ENCODE peak calls at places on chromosomes 16 and 17, in ten cellular contexts. E is PC-3; J is thoracic aorta; F is A673; T is CD8-positive, alpha-beta T cell; X is mucosa of descending colon; C is neuronal stem cell; Y is aorta; V is heart right ventricle; S is GM23338. H is an unnamed sample.

GRCh38 chr17:71188811-71189492 is 931.9 kb upstream of the SOX9 start:
- DNase-seq in E (peak), J (no peak), F (no peak), T (no peak), X (no peak), C (no peak), Y (no peak), V (no peak), S (no peak), H (no peak)

GRCh38 chr17:45902892-45903346 is 8.6 kb downstream of the MAPT start:
- DNase-seq in E (peak), J (no peak), F (no peak), T (no peak), X (no peak), C (no peak), Y (no peak), V (no peak), S (no peak), H (no peak)

GRCh38 chr17:58153046-58153445 is 4.9 kb downstream of the OR4D1 start:
- DNase-seq in E (no peak), J (no peak), F (no peak), T (peak), X (no peak), C (no peak), Y (no peak), V (no peak), S (no peak), H (no peak)

GRCh38 chr17:34451313-34451712 is 88.3 kb upstream of the CCL1 start:
- DNase-seq in E (no peak), J (no peak), F (no peak), T (no peak), X (no peak), C (no peak), Y (no peak), V (no peak), S (peak), H (no peak)

GRCh38 chr17:52986056-52986662 is 827.6 kb upstream of the CA10 start:
- DNase-seq in E (no peak), J (no peak), F (no peak), T (no peak), X (no peak), C (no peak), Y (no peak), V (no peak), S (no peak), H (no peak)

GRCh38 chr16:4392382-4393242 is 21.0 kb downstream of the VASN start:
- DNase-seq in E (no peak), J (no peak), F (peak), T (no peak), X (no peak), C (no peak), Y (peak), V (no peak), S (peak), H (no peak)

GRCh38 chr17:75697651-75698291 is 23.5 kb upstream of the ITGB4 start:
- DNase-seq in E (no peak), J (no peak), F (no peak), T (no peak), X (peak), C (no peak), Y (no peak), V (no peak), S (no peak), H (peak)

GRCh38 chr16:2205104-2205966 is at the start of gene MLST8:
- DNase-seq in E (peak), J (peak), F (peak), T (peak), X (peak), C (peak), Y (peak), V (peak), S (peak), H (peak)

GRCh38 chr17:73824321-73824720 is 180.1 kb upstream of the SDK2 start:
- DNase-seq in E (no peak), J (no peak), F (no peak), T (no peak), X (no peak), C (no peak), Y (no peak), V (no peak), S (no peak), H (no peak)

GRCh38 chr17:12463102-12463501 is 202.6 kb upstream of the MYOCD start:
- DNase-seq in E (no peak), J (peak), F (no peak), T (no peak), X (no peak), C (no peak), Y (no peak), V (no peak), S (no peak), H (no peak)

GRCh38 chr16:637081-638018 is 1.2 kb upstream of the METTL26 start:
- DNase-seq in E (peak), J (peak), F (no peak), T (no peak), X (peak), C (no peak), Y (peak), V (peak), S (peak), H (peak)

GRCh38 chr16:30985401-30986128 is 558 bp downstream of the HSD3B7 start:
- DNase-seq in E (peak), J (no peak), F (no peak), T (no peak), X (peak), C (no peak), Y (peak), V (no peak), S (peak), H (peak)

GRCh38 chr17:55588446-55588845 is 77.2 kb upstream of the SMIM36 start:
- DNase-seq in E (peak), J (no peak), F (no peak), T (no peak), X (no peak), C (no peak), Y (no peak), V (no peak), S (no peak), H (no peak)

GRCh38 chr17:68289936-68290267 is 1.0 kb downstream of the SLC16A6 start:
- DNase-seq in E (peak), J (no peak), F (no peak), T (no peak), X (no peak), C (no peak), Y (no peak), V (no peak), S (no peak), H (no peak)
- H3K4me3 ChIP-seq in E (peak), J (peak), F (peak), T (peak), X (no peak), C (peak), Y (no peak), V (no peak), S (peak), H (no peak)

GRCh38 chr17:36856921-36857381 is 80.3 kb upstream of the LHX1 start:
- DNase-seq in E (no peak), J (no peak), F (no peak), T (no peak), X (no peak), C (no peak), Y (no peak), V (no peak), S (no peak), H (no peak)

GRCh38 chr17:36859701-36860100 is 77.6 kb upstream of the LHX1 start:
- DNase-seq in E (no peak), J (no peak), F (no peak), T (no peak), X (no peak), C (no peak), Y (no peak), V (no peak), S (no peak), H (no peak)

GRCh38 chr17:36857698-36858097 is 79.6 kb upstream of the LHX1 start:
- DNase-seq in E (no peak), J (no peak), F (no peak), T (no peak), X (no peak), C (no peak), Y (no peak), V (no peak), S (no peak), H (no peak)

GRCh38 chr17:36858119-36859002 is 78.9 kb upstream of the LHX1 start:
- DNase-seq in E (peak), J (no peak), F (no peak), T (no peak), X (no peak), C (no peak), Y (no peak), V (no peak), S (no peak), H (no peak)

GRCh38 chr17:36859003-36859300 is 78.3 kb upstream of the LHX1 start:
- DNase-seq in E (no peak), J (no peak), F (no peak), T (no peak), X (no peak), C (no peak), Y (no peak), V (no peak), S (no peak), H (no peak)
- H3K4me3 ChIP-seq in E (no peak), J (no peak), F (no peak), T (no peak), X (no peak), C (no peak), Y (no peak), V (no peak), S (no peak), H (no peak)

DNA sequence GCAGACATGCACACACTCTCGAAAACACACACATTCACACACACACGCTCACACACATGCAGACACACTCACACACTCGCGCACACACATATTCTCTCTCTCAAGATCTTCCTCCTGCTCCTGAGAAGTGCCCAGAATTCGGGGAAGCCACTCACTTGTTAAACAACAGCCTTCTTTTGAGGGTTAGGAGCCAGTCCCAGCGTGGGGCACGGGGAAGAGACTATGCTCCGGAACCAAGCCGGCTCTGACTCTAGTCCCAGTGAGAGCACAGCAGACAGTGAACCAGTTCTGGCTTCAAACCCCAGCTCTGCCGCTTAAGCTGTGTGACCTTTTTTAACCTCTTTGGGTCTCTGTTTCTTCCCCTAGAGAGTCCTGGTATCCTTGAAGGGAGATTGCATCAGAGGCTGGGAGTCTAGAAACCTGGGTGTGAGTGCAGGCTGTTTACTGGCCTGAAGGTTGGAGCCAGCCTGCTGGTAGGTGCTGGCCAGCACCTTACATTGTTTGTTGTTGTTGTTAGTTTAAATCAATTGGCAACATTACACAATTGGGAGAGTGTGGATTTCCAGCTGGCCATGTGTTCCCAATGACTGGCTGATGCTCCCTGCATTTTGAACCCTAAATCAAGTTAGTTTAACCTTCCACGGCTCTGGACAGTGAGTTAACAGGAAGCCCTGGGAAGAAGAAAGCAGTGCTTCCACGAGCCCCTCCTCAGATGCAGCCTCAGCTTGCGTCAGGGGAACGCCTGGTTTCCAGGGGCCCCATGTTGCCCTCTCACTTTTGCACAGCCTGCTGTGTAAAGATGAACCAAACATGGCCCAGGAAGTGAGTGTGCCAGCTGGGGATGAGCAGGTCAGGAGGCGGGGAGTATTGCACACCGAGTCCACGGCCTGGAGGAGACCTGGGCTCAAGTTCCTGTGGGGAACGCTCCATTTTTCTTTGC is 71.6 kb downstream of the GAS7 start:
- DNase-seq in E (no peak), J (no peak), F (no peak), T (no peak), X (no peak), C (no peak), Y (no peak), V (no peak), S (peak), H (no peak)
- H3K4me3 ChIP-seq in E (no peak), J (no peak), F (no peak), T (no peak), X (no peak), C (no peak), Y (no peak), V (no peak), S (no peak), H (no peak)

DNA sequence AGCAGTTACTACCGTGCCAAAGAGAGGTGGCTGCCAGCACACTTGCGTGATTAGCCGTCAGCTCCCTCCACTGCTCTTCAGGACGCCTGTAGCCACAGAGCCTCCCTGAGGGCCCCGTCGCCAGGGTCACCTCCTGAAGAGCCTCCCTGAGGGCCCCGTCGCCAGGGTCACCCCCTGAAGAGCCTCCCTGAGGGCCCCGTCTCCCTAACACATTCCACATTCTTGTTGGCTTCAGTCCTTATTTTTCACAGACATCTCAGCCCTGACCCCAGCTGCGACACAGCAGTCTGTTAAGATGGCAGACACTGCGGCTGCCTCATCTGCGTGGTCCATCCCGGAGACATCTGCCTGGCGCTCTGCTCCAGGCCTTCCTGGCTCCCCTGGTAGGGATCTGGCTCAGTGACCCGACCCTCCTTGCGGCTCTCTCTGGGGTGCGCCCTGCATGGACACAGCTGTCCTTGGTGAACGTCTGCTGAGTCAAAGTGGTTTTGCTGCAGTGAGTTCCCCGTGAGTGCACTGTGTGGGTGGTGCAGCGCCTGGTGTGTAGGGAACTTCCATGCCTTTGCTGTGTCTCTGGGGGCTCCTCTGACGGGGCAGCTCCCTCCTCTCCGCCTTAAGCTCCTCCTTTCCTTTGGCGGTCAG is 11.4 kb downstream of the ACSF3 start:
- DNase-seq in E (no peak), J (no peak), F (no peak), T (no peak), X (no peak), C (no peak), Y (peak), V (no peak), S (no peak), H (no peak)
- H3K4me3 ChIP-seq in E (no peak), J (no peak), F (no peak), T (no peak), X (no peak), C (no peak), Y (no peak), V (no peak), S (no peak), H (no peak)

GRCh38 chr16:86761117-86761971 is 183.0 kb downstream of the FOXL1 start:
- DNase-seq in E (peak), J (peak), F (peak), T (peak), X (peak), C (peak), Y (peak), V (peak), S (peak), H (no peak)
- H3K4me3 ChIP-seq in E (no peak), J (peak), F (peak), T (no peak), X (no peak), C (no peak), Y (no peak), V (no peak), S (peak), H (no peak)

GRCh38 chr16:58850627-58851024 is 116.5 kb upstream of the GOT2 start:
- DNase-seq in E (no peak), J (no peak), F (no peak), T (no peak), X (no peak), C (no peak), Y (no peak), V (no peak), S (no peak), H (no peak)

GRCh38 chr16:58859958-58860669 is 126.0 kb upstream of the GOT2 start:
- DNase-seq in E (no peak), J (no peak), F (no peak), T (no peak), X (no peak), C (no peak), Y (no peak), V (no peak), S (no peak), H (no peak)

GRCh38 chr16:58853830-58854229 is 119.7 kb upstream of the GOT2 start:
- DNase-seq in E (no peak), J (no peak), F (no peak), T (no peak), X (no peak), C (no peak), Y (no peak), V (no peak), S (no peak), H (no peak)

GRCh38 chr16:58854392-58854791 is 120.3 kb upstream of the GOT2 start:
- DNase-seq in E (no peak), J (no peak), F (no peak), T (no peak), X (no peak), C (no peak), Y (no peak), V (no peak), S (no peak), H (no peak)

GRCh38 chr16:58855291-58855823 is 121.2 kb upstream of the GOT2 start:
- DNase-seq in E (no peak), J (no peak), F (no peak), T (no peak), X (no peak), C (peak), Y (no peak), V (no peak), S (no peak), H (no peak)
- H3K4me3 ChIP-seq in E (no peak), J (no peak), F (no peak), T (no peak), X (no peak), C (no peak), Y (no peak), V (no peak), S (no peak), H (no peak)

DNA sequence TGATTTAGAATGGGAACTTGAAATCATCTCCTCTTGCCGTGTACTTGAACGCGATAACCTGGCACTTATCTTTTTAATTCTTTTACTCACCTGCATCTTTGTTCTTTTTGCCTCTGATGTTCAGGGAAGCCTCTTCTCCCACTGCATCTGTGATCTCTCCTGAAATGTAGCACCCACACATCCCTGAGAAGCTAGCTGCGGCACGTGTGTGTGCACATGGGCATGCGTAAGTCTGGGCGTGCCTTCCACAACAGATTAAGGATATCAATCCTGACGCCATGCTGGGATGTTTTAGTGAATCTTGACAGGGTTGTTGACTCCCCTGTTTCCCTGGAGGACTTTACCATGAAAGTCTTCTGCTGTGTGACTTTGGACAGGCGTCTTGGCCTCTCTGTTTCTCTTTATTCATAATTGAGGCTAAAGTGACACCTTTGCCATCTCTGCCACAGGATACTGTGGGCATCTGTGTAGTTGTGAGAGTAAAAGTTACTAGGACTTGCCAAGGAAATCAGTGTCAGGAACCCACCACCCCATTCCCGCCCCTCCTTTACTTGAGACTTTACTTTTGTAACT is 20.5 kb downstream of the IL4R start:
- DNase-seq in E (no peak), J (no peak), F (no peak), T (no peak), X (no peak), C (no peak), Y (no peak), V (no peak), S (no peak), H (no peak)
- H3K4me3 ChIP-seq in E (no peak), J (no peak), F (no peak), T (no peak), X (no peak), C (no peak), Y (no peak), V (no peak), S (no peak), H (no peak)

GRCh38 chr17:7782237-7782636 is 51.8 kb upstream of the KDM6B start:
- DNase-seq in E (peak), J (no peak), F (no peak), T (no peak), X (no peak), C (no peak), Y (no peak), V (no peak), S (no peak), H (no peak)
- H3K4me3 ChIP-seq in E (no peak), J (no peak), F (no peak), T (no peak), X (no peak), C (no peak), Y (no peak), V (no peak), S (no peak), H (no peak)

DNA sequence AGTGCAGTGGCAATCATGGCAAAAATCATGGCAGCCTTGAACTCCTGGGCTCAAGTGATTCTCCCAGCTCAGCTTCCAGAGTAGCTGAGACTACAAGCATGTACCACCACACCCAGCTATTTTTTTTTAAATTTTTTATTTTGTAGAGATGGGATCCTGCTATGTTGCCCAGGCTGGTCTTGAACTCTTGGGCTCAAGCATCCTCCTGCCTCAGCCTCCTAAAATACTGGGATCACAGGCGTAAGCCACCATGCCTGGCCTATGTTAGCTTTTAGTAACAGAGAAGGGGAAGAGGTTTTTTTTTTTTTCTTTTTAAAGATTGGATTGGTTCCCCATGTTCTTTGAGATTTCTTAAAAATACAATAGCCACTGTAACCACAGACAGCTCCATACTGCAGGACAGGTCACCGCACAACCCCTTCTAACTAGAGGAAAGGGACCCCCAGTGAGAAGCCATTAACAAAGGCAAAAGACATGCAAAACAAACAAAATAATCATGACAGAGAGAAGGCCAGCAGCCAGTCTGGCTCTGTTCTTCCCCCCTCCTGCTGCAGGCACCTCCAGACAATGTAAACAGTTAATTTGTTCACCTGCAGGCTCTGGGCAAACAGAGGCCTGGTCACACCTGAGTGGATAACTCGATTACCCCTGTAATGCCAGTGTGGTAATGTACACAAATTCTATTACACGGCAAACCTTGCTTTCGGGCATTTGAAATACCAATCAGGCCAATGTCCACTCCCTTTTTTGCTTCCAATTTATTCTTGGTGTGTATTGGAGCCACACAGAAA is 52.8 kb downstream of the SNX11 start:
- DNase-seq in E (no peak), J (no peak), F (no peak), T (no peak), X (peak), C (no peak), Y (no peak), V (no peak), S (peak), H (no peak)
- H3K4me3 ChIP-seq in E (no peak), J (no peak), F (no peak), T (no peak), X (no peak), C (no peak), Y (no peak), V (no peak), S (peak), H (no peak)

GRCh38 chr16:84455031-84455430 is 49.4 kb downstream of the MEAK7 start:
- DNase-seq in E (no peak), J (no peak), F (no peak), T (no peak), X (no peak), C (no peak), Y (peak), V (no peak), S (no peak), H (no peak)

GRCh38 chr16:84453061-84453752 is 51.3 kb downstream of the MEAK7 start:
- DNase-seq in E (no peak), J (no peak), F (no peak), T (peak), X (peak), C (no peak), Y (peak), V (no peak), S (no peak), H (no peak)

GRCh38 chr16:84451781-84452180 is 52.7 kb downstream of the MEAK7 start:
- DNase-seq in E (no peak), J (no peak), F (no peak), T (peak), X (peak), C (no peak), Y (peak), V (no peak), S (no peak), H (no peak)

GRCh38 chr16:84458606-84459516 is 45.6 kb downstream of the MEAK7 start:
- DNase-seq in E (no peak), J (no peak), F (no peak), T (peak), X (peak), C (no peak), Y (peak), V (no peak), S (no peak), H (no peak)

GRCh38 chr16:84454611-84455010 is 49.8 kb downstream of the MEAK7 start:
- DNase-seq in E (no peak), J (no peak), F (no peak), T (no peak), X (peak), C (no peak), Y (peak), V (no peak), S (no peak), H (no peak)
- H3K4me3 ChIP-seq in E (no peak), J (no peak), F (no peak), T (no peak), X (no peak), C (no peak), Y (no peak), V (no peak), S (no peak), H (no peak)

H was measured in SJCRH30.